ENCODE peak calls at places on chromosomes 1 and 21, in six cellular contexts. L, Z, K, C, Q and W are unnamed samples.
A peak's percentile ranks its signal among the peaks of the same experiment; 100 is the strongest.

GRCh38 chr1:26289158-26290059 is 9.5 kb downstream of the SH3BGRL3 start:
- DNase-seq in C (no peak), L (no peak), Q (no peak), K (no peak), Z (no peak), W (peak; percentile 67)

GRCh38 chr1:225880210-225880584 is 2.0 kb downstream of the TMEM63A start:
- DNase-seq in Q (no peak), K (no peak), Z (no peak), C (no peak), L (no peak), W (peak; percentile 61)

GRCh38 chr1:179742717-179743678 is at the start of gene FAM163A:
- DNase-seq in Z (no peak), C (peak; percentile 46), K (no peak), Q (no peak), L (no peak), W (no peak)

GRCh38 chr1:118158918-118159317 is 26.1 kb downstream of the SPAG17 start:
- DNase-seq in L (no peak), C (no peak), K (no peak), Z (no peak), Q (peak; percentile 94), W (no peak)

GRCh38 chr1:157117527-157118057 is 18.0 kb upstream of the ETV3L start:
- DNase-seq in C (no peak), Z (no peak), L (no peak), Q (no peak), K (no peak), W (no peak)

GRCh38 chr1:161733526-161733925 is 12.2 kb downstream of the FCRLB start:
- DNase-seq in Q (peak; percentile 89), K (no peak), Z (peak; percentile 86), C (no peak), L (no peak), W (no peak)

GRCh38 chr1:77060000-77060399 is 159.2 kb downstream of the PIGK start:
- DNase-seq in Q (no peak), L (no peak), C (peak; percentile 11), K (no peak), Z (peak; percentile 73), W (no peak)

GRCh38 chr1:21220815-21221214 is 44.1 kb upstream of the EIF4G3 start:
- DNase-seq in L (no peak), Q (no peak), K (no peak), Z (no peak), C (no peak), W (no peak)

GRCh38 chr1:93988634-93989350 is 79.6 kb upstream of the GCLM start:
- DNase-seq in K (no peak), Z (peak; percentile 100), L (no peak), C (no peak), Q (peak; percentile 98), W (no peak)

GRCh38 chr21:46667735-46668380 is 32.4 kb downstream of the PRMT2 start:
- DNase-seq in K (no peak), Q (peak; percentile 69), C (peak; percentile 35), L (no peak), Z (peak; percentile 56), W (no peak)

GRCh38 chr1:6028042-6028895 is 17.4 kb upstream of the KCNAB2 start:
- DNase-seq in K (no peak), Q (no peak), C (no peak), L (no peak), Z (no peak), W (peak; percentile 81)

GRCh38 chr1:187413770-187414169 is 585.0 kb downstream of the PLA2G4A start:
- DNase-seq in C (no peak), L (no peak), Z (no peak), K (no peak), Q (peak; percentile 15), W (no peak)

GRCh38 chr21:35873441-35873840 is 186.9 kb downstream of the SETD4 start:
- DNase-seq in Z (no peak), L (no peak), K (no peak), C (no peak), Q (no peak), W (no peak)

GRCh38 chr1:187763976-187764375 is 935.2 kb downstream of the PLA2G4A start:
- DNase-seq in K (no peak), C (no peak), Q (peak; percentile 70), Z (no peak), L (no peak), W (no peak)

GRCh38 chr1:43065191-43065590 is 106.5 kb upstream of the SLC2A1 start:
- DNase-seq in Q (no peak), Z (no peak), L (no peak), K (no peak), C (no peak), W (no peak)

GRCh38 chr1:55067022-55067781 is 27.9 kb downstream of the PCSK9 start:
- DNase-seq in K (no peak), L (no peak), Z (no peak), Q (no peak), C (no peak), W (no peak)

GRCh38 chr1:219573158-219573557 is 39.7 kb downstream of the ZC3H11B start:
- DNase-seq in K (no peak), C (no peak), L (no peak), Z (no peak), Q (no peak), W (no peak)

GRCh38 chr1:64469977-64470669 is at the start of gene CACHD1:
- DNase-seq in L (no peak), C (peak; percentile 78), Z (no peak), Q (peak; percentile 82), K (no peak), W (no peak)

GRCh38 chr1:222084996-222085395 is 343.1 kb upstream of the DUSP10 start:
- DNase-seq in C (no peak), K (no peak), Z (no peak), L (no peak), Q (peak; percentile 95), W (no peak)

GRCh38 chr1:16969057-16969609 is 11.3 kb downstream of the MFAP2 start:
- DNase-seq in K (no peak), Q (no peak), Z (no peak), C (no peak), L (no peak), W (no peak)

GRCh38 chr1:228453022-228453560 is 34.1 kb upstream of the RNF187 start:
- DNase-seq in Z (no peak), C (no peak), K (no peak), L (no peak), Q (no peak), W (no peak)

GRCh38 chr1:90993245-90993644 is 28.6 kb downstream of the ZNF644 start:
- DNase-seq in L (no peak), K (no peak), Q (no peak), Z (no peak), C (no peak), W (no peak)

GRCh38 chr1:10693497-10694273 is 102.8 kb downstream of the CASZ1 start:
- DNase-seq in Q (peak; percentile 23), C (no peak), Z (no peak), K (peak; percentile 62), L (no peak), W (peak; percentile 56)

GRCh38 chr21:46392921-46393320 is 65.8 kb upstream of the DIP2A start:
- DNase-seq in Z (no peak), Q (peak; percentile 52), K (no peak), C (no peak), L (no peak), W (no peak)

GRCh38 chr1:244218220-244218619 is 167.1 kb downstream of the ZBTB18 start:
- DNase-seq in Z (no peak), Q (no peak), C (no peak), L (no peak), K (no peak), W (no peak)

GRCh38 chr1:17161137-17161700 is 42.0 kb upstream of the PADI2 start:
- DNase-seq in L (no peak), K (no peak), Z (no peak), Q (no peak), C (no peak), W (no peak)

GRCh38 chr1:172345077-172345476 is 75.4 kb upstream of the C1orf105 start:
- DNase-seq in K (no peak), C (no peak), Z (no peak), L (no peak), Q (no peak), W (no peak)
- H3K4me2 ChIP-seq in K (no peak overlapping the region), C (no peak overlapping the region), Z (no peak overlapping the region), L (peak overlapping the region; percentile 45), Q (no peak overlapping the region), W (no peak overlapping the region)

DNA sequence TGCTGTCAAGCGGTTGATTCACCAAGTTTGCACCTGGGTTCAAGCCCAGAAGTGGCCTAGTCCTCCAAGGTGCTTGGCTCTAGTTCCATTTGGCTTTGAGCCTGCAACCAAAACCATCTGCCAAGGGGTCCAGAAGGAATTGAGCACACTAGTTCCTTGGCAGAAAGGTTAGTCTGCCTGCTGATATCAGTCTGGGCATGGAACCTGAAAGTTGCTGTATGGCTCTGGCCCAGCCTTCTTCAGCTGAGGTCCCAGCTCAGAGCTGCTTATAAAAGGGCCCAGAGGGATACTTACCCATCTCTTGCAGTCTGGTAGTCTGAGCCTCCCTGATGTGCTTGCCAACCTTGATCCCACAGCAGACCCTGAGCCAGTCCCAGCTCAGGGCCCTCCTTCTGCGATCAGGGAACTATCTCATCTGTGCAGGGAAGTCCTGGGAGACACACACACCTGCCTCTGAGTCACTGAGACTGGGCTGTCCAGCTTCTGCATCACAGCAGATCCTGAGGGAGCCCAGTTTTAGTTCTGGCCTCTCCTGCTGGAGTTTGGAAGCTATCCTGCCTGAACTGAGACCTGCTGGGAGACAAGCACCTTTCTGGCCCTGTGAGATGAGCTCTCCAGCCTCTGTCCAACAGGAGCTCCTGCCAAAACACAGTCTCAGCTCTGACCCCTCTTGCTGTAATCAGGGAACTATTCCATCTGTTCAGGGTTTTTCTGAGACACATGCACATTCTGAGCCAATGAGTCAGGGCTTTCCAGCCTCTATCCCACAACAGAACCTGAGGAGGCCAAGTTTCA is 75.8 kb downstream of the CTH start:
- DNase-seq in K (no peak), Q (peak; percentile 96), L (no peak), Z (peak; percentile 39), C (no peak), W (no peak)
- H3K27ac ChIP-seq in K (no peak overlapping the region), Q (no peak overlapping the region), L (no peak overlapping the region), Z (no peak overlapping the region), C (no peak overlapping the region), W (no peak overlapping the region)

DNA sequence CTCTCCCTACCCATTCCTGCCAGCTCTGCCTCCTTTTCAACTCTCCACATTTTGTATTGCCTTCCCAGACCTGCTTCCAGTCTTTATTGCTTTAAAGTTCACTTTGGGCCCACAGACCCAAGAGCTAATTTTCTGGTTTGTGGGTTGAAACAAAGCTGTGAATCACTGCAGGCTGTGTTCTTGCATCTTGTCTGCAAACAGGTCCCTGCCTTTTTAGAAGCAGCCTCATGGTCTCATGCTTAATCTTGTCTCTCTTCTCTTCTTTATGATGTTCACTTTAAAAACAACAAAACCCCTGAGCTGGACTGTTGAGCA is 3.8 kb downstream of the BTG2 start:
- DNase-seq in C (no peak), K (no peak), Q (no peak), Z (no peak), L (no peak), W (no peak)
- H3K36me3 ChIP-seq in C (peaks cover 10% of the 10 kb centered on the region), K (peaks cover 11% of the 10 kb centered on the region), Q (no peaks in the 10 kb centered on the region), Z (no peaks in the 10 kb centered on the region), L (peaks cover 12% of the 10 kb centered on the region), W (peaks cover 35% of the 10 kb centered on the region)

DNA sequence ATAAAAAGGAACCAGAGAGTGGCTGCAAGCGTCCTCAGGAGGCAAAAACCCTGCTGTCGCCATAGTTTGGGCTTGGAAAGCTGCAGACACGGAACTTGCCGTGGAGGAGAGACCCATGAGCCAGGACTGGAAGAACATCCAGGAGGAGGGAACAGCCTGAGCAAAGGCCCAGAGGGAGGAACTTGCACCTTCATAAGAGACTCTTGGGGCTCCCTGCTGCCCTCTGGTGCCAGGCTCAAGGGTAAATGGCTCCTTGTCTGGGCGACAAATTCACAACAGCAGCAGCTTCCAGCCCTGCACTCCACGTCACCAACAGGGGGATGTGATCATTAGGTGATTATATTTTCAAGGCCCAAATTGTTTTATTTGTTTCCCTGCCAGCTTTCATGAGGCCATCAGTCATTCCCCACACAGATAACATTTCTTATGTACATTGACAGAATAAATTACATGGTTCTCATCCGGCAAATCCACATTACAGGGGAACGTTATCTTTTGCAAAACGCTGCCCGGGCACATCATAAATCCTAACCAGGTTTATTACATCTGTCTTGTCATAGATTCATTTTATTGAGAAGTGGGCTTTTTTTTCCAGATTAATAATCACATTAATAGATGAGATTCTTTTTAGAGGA is 143.0 kb upstream of the GRIK3 start:
- DNase-seq in Q (no peak), K (peak; percentile 30), L (no peak), C (no peak), Z (no peak), W (peak; percentile 30)
- H3K4me2 ChIP-seq in Q (no peak overlapping the region), K (no peak overlapping the region), L (no peak overlapping the region), C (no peak overlapping the region), Z (no peak overlapping the region), W (no peak overlapping the region)